ENCODE peak calls at places on chromosomes 11 and 22, in ten cellular contexts. One of them, this sample, is unnamed.
A peak's percentile ranks its signal among the peaks of the same experiment; 100 is the strongest.

GRCh38 chr11:118927554-118928107 is 1.9 kb upstream of the BCL9L start:
- DNase-seq in GM12878: no peak
- DNase-seq in mammary epithelial cell: no peak
- DNase-seq in neural progenitor cell: no peak
- DNase-seq in PC-3: peak; percentile 38
- DNase-seq in PC-9: no peak
- DNase-seq in IMR-90: no peak
- DNase-seq in HCT116: no peak
- DNase-seq in neuronal stem cell: no peak
- DNase-seq in MM.1S: no peak
- DNase-seq in this sample: no peak

GRCh38 chr22:50030315-50031188 is 18.0 kb upstream of the IL17REL start:
- DNase-seq in IMR-90: peak; percentile 54
- DNase-seq in HCT116: peak; percentile 75
- DNase-seq in GM12878: no peak
- DNase-seq in neuronal stem cell: peak; percentile 75
- DNase-seq in PC-9: peak; percentile 70
- DNase-seq in neural progenitor cell: peak; percentile 94
- DNase-seq in mammary epithelial cell: peak; percentile 60
- DNase-seq in PC-3: peak; percentile 80
- DNase-seq in MM.1S: peak; percentile 74
- DNase-seq in this sample: peak; percentile 87

GRCh38 chr11:119373917-119374631 is 7.4 kb downstream of the USP2 start:
- DNase-seq in MM.1S: peak; percentile 38
- DNase-seq in GM12878: no peak
- DNase-seq in IMR-90: peak; percentile 75
- DNase-seq in mammary epithelial cell: peak; percentile 54
- DNase-seq in PC-9: peak; percentile 55
- DNase-seq in neural progenitor cell: peak; percentile 89
- DNase-seq in HCT116: no peak
- DNase-seq in PC-3: peak; percentile 89
- DNase-seq in neuronal stem cell: peak; percentile 82
- DNase-seq in this sample: peak; percentile 88

GRCh38 chr11:131691558-131692041 is 321.2 kb downstream of the NTM start:
- DNase-seq in HCT116: no peak
- DNase-seq in neuronal stem cell: no peak
- DNase-seq in MM.1S: peak; percentile 63
- DNase-seq in mammary epithelial cell: peak; percentile 58
- DNase-seq in IMR-90: peak; percentile 11
- DNase-seq in PC-9: no peak
- DNase-seq in neural progenitor cell: peak; percentile 80
- DNase-seq in PC-3: peak; percentile 12
- DNase-seq in GM12878: no peak
- DNase-seq in this sample: peak; percentile 68

GRCh38 chr22:46022881-46023512 is 46.0 kb upstream of the WNT7B start:
- DNase-seq in PC-3: no peak
- DNase-seq in HCT116: no peak
- DNase-seq in PC-9: no peak
- DNase-seq in neural progenitor cell: no peak
- DNase-seq in mammary epithelial cell: no peak
- DNase-seq in IMR-90: no peak
- DNase-seq in MM.1S: no peak
- DNase-seq in GM12878: no peak
- DNase-seq in neuronal stem cell: no peak
- DNase-seq in this sample: no peak

GRCh38 chr22:46049726-46050450 is 72.9 kb upstream of the WNT7B start:
- DNase-seq in HCT116: no peak
- DNase-seq in MM.1S: no peak
- DNase-seq in GM12878: no peak
- DNase-seq in PC-9: no peak
- DNase-seq in neuronal stem cell: no peak
- DNase-seq in PC-3: no peak
- DNase-seq in IMR-90: no peak
- DNase-seq in neural progenitor cell: no peak
- DNase-seq in mammary epithelial cell: peak; percentile 65
- DNase-seq in this sample: no peak

GRCh38 chr22:43743131-43743530 is 69.0 kb downstream of the EFCAB6 start:
- DNase-seq in IMR-90: no peak
- DNase-seq in HCT116: no peak
- DNase-seq in mammary epithelial cell: no peak
- DNase-seq in MM.1S: peak; percentile 13
- DNase-seq in PC-3: peak; percentile 14
- DNase-seq in neural progenitor cell: peak; percentile 66
- DNase-seq in PC-9: no peak
- DNase-seq in neuronal stem cell: peak; percentile 36
- DNase-seq in GM12878: no peak
- DNase-seq in this sample: peak; percentile 73

GRCh38 chr11:8008212-8008611 is 21.1 kb downstream of the EIF3F start:
- DNase-seq in GM12878: no peak
- DNase-seq in IMR-90: no peak
- DNase-seq in neuronal stem cell: no peak
- DNase-seq in MM.1S: no peak
- DNase-seq in neural progenitor cell: peak; percentile 34
- DNase-seq in PC-3: no peak
- DNase-seq in HCT116: no peak
- DNase-seq in mammary epithelial cell: no peak
- DNase-seq in PC-9: no peak
- DNase-seq in this sample: no peak

GRCh38 chr11:74950374-74950969 is 1.4 kb downstream of the SPCS2 start:
- DNase-seq in GM12878: peak; percentile 61
- DNase-seq in IMR-90: no peak
- DNase-seq in PC-9: no peak
- DNase-seq in HCT116: no peak
- DNase-seq in mammary epithelial cell: no peak
- DNase-seq in PC-3: no peak
- DNase-seq in MM.1S: peak; percentile 23
- DNase-seq in neural progenitor cell: no peak
- DNase-seq in neuronal stem cell: no peak
- DNase-seq in this sample: no peak

GRCh38 chr22:22484023-22484422 is 24.5 kb downstream of the ZNF280B start:
- DNase-seq in mammary epithelial cell: no peak
- DNase-seq in PC-9: no peak
- DNase-seq in IMR-90: no peak
- DNase-seq in neural progenitor cell: no peak
- DNase-seq in neuronal stem cell: no peak
- DNase-seq in PC-3: no peak
- DNase-seq in HCT116: no peak
- DNase-seq in MM.1S: no peak
- DNase-seq in GM12878: no peak
- DNase-seq in this sample: no peak

GRCh38 chr11:46149342-46149741 is 28.1 kb upstream of the PHF21A start:
- DNase-seq in mammary epithelial cell: no peak
- DNase-seq in neural progenitor cell: peak; percentile 11
- DNase-seq in GM12878: no peak
- DNase-seq in MM.1S: no peak
- DNase-seq in IMR-90: no peak
- DNase-seq in PC-9: no peak
- DNase-seq in neuronal stem cell: no peak
- DNase-seq in HCT116: no peak
- DNase-seq in PC-3: no peak
- DNase-seq in this sample: no peak

GRCh38 chr11:107017433-107018227 is 646 bp downstream of the GUCY1A2 start:
- DNase-seq in neural progenitor cell: peak; percentile 86
- DNase-seq in neuronal stem cell: peak; percentile 61
- DNase-seq in GM12878: no peak
- DNase-seq in HCT116: no peak
- DNase-seq in PC-3: peak; percentile 21
- DNase-seq in IMR-90: no peak
- DNase-seq in PC-9: no peak
- DNase-seq in mammary epithelial cell: no peak
- DNase-seq in MM.1S: peak; percentile 75
- DNase-seq in this sample: peak; percentile 79

GRCh38 chr11:88515002-88515401 is 177.5 kb upstream of the CTSC start:
- DNase-seq in mammary epithelial cell: no peak
- DNase-seq in MM.1S: no peak
- DNase-seq in neuronal stem cell: no peak
- DNase-seq in neural progenitor cell: no peak
- DNase-seq in PC-9: no peak
- DNase-seq in IMR-90: no peak
- DNase-seq in HCT116: no peak
- DNase-seq in GM12878: no peak
- DNase-seq in PC-3: peak; percentile 55
- DNase-seq in this sample: no peak

GRCh38 chr11:2398664-2399355 is 1.7 kb upstream of the TSSC4 start:
- DNase-seq in GM12878: no peak
- DNase-seq in PC-9: no peak
- DNase-seq in IMR-90: no peak
- DNase-seq in neural progenitor cell: no peak
- DNase-seq in mammary epithelial cell: no peak
- DNase-seq in PC-3: no peak
- DNase-seq in MM.1S: no peak
- DNase-seq in HCT116: no peak
- DNase-seq in neuronal stem cell: no peak
- DNase-seq in this sample: no peak

GRCh38 chr11:2401436-2401984 is 960 bp downstream of the TSSC4 start:
- DNase-seq in mammary epithelial cell: no peak
- DNase-seq in PC-9: no peak
- DNase-seq in IMR-90: no peak
- DNase-seq in PC-3: peak; percentile 15
- DNase-seq in MM.1S: no peak
- DNase-seq in HCT116: no peak
- DNase-seq in GM12878: no peak
- DNase-seq in neural progenitor cell: no peak
- DNase-seq in neuronal stem cell: no peak
- DNase-seq in this sample: no peak

GRCh38 chr11:2400069-2400760 is at the start of gene TSSC4:
- DNase-seq in GM12878: peak; percentile 99
- DNase-seq in neural progenitor cell: peak; percentile 100
- DNase-seq in mammary epithelial cell: peak; percentile 100
- DNase-seq in neuronal stem cell: peak; percentile 100
- DNase-seq in MM.1S: peak; percentile 100
- DNase-seq in HCT116: peak; percentile 100
- DNase-seq in PC-9: peak; percentile 96
- DNase-seq in IMR-90: peak; percentile 100
- DNase-seq in PC-3: peak; percentile 99
- DNase-seq in this sample: peak; percentile 100

GRCh38 chr11:2400761-2401435 is 348 bp downstream of the TSSC4 start:
- DNase-seq in GM12878: no peak
- DNase-seq in mammary epithelial cell: no peak
- DNase-seq in neural progenitor cell: peak; percentile 29
- DNase-seq in HCT116: no peak
- DNase-seq in PC-9: no peak
- DNase-seq in MM.1S: no peak
- DNase-seq in neuronal stem cell: no peak
- DNase-seq in IMR-90: no peak
- DNase-seq in PC-3: no peak
- DNase-seq in this sample: no peak

GRCh38 chr11:2399488-2400068 is 972 bp upstream of the TSSC4 start:
- DNase-seq in MM.1S: peak; percentile 16
- DNase-seq in neuronal stem cell: no peak
- DNase-seq in neural progenitor cell: peak; percentile 57
- DNase-seq in IMR-90: no peak
- DNase-seq in PC-9: no peak
- DNase-seq in GM12878: no peak
- DNase-seq in mammary epithelial cell: no peak
- DNase-seq in HCT116: no peak
- DNase-seq in PC-3: no peak
- DNase-seq in this sample: peak; percentile 70
- H2AFZ ChIP-seq in MM.1S: peak overlapping the region; percentile 78
- H2AFZ ChIP-seq in neuronal stem cell: peak overlapping the region; percentile 60
- H2AFZ ChIP-seq in neural progenitor cell: no peak overlapping the region
- H2AFZ ChIP-seq in IMR-90: peak overlapping the region; percentile 94
- H2AFZ ChIP-seq in PC-9: peak overlapping the region; percentile 78
- H2AFZ ChIP-seq in GM12878: peak overlapping the region; percentile 56
- H2AFZ ChIP-seq in mammary epithelial cell: peak overlapping the region; percentile 59
- H2AFZ ChIP-seq in HCT116: no peak overlapping the region
- H2AFZ ChIP-seq in PC-3: peak overlapping the region; percentile 70
- H2AFZ ChIP-seq in this sample: no peak overlapping the region

GRCh38 chr11:35088676-35089075 is 50.3 kb upstream of the CD44 start:
- DNase-seq in PC-3: peak; percentile 57
- DNase-seq in GM12878: no peak
- DNase-seq in mammary epithelial cell: peak; percentile 89
- DNase-seq in MM.1S: no peak
- DNase-seq in neural progenitor cell: no peak
- DNase-seq in HCT116: no peak
- DNase-seq in IMR-90: peak; percentile 21
- DNase-seq in PC-9: peak; percentile 76
- DNase-seq in neuronal stem cell: no peak
- DNase-seq in this sample: no peak
- H2AFZ ChIP-seq in PC-3: no peak overlapping the region
- H2AFZ ChIP-seq in GM12878: no peak overlapping the region
- H2AFZ ChIP-seq in mammary epithelial cell: peak overlapping the region; percentile 40
- H2AFZ ChIP-seq in MM.1S: no peak overlapping the region
- H2AFZ ChIP-seq in neural progenitor cell: no peak overlapping the region
- H2AFZ ChIP-seq in HCT116: no peak overlapping the region
- H2AFZ ChIP-seq in IMR-90: no peak overlapping the region
- H2AFZ ChIP-seq in PC-9: no peak overlapping the region
- H2AFZ ChIP-seq in neuronal stem cell: no peak overlapping the region
- H2AFZ ChIP-seq in this sample: no peak overlapping the region

DNA sequence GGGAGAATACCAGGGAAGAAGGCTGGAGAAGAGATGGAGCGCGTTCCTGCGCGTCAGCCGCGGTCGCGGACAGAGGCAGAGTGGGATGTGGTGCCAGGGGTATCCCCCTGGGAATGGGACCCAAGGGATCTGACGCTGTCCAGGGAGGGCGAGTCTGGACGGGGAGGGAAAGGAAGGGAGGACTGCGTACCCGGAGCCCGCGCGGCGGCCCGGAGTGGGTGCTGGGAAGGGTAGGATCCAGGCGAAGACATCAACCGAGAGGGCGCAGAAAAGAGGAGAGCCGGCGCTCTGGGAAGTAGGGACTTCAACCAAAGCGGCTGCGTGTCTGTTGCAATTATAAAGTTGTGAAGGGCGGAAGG is 744 bp downstream of the C11orf87 start:
- DNase-seq in PC-3: no peak
- DNase-seq in mammary epithelial cell: peak; percentile 19
- DNase-seq in PC-9: no peak
- DNase-seq in neuronal stem cell: no peak
- DNase-seq in neural progenitor cell: peak; percentile 46
- DNase-seq in GM12878: no peak
- DNase-seq in MM.1S: no peak
- DNase-seq in IMR-90: no peak
- DNase-seq in HCT116: no peak
- DNase-seq in this sample: no peak
- H2AFZ ChIP-seq in PC-3: no peak overlapping the region
- H2AFZ ChIP-seq in mammary epithelial cell: peak overlapping the region; percentile 56
- H2AFZ ChIP-seq in PC-9: no peak overlapping the region
- H2AFZ ChIP-seq in neuronal stem cell: peak overlapping the region; percentile 90
- H2AFZ ChIP-seq in neural progenitor cell: peak overlapping the region; percentile 92
- H2AFZ ChIP-seq in GM12878: no peak overlapping the region
- H2AFZ ChIP-seq in MM.1S: no peak overlapping the region
- H2AFZ ChIP-seq in IMR-90: peak overlapping the region; percentile 76
- H2AFZ ChIP-seq in HCT116: no peak overlapping the region
- H2AFZ ChIP-seq in this sample: no peak overlapping the region

DNA sequence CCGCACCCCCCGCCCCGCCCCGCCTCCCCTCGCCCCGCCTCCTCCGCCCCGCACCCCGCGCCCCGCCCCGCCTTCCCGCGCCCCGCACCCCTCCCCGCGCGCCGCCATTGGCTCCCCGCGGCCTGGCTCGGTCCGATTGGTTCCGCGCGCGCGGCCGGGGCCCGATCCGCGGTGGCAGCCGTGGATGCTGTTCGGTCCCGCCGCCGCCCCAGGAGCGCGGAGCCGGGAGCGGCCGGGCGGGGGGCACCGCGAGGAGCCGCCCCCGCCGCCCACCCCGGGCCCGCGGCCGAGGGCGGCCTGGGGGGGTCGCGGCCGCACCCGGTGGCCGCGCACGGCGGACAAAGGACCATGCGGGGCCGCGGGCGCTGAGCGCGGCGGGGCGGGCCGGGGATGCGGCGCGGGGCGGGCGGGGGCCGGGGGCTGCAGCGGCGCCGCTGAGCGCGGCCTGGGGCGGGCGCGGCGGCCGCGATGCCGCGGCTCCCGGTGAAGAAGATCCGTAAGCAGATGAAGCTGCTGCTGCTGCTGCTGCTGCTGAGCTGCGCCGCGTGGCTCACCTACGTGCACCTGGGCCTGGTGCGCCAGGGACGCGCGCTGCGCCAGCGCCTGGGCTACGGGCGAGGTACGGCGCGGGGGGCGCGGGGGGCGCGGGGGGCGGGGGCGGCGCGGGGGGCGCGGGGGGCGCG is at the start of gene B4GALNT4:
- DNase-seq in MM.1S: no peak
- DNase-seq in PC-9: no peak
- DNase-seq in neuronal stem cell: no peak
- DNase-seq in neural progenitor cell: peak; percentile 78
- DNase-seq in IMR-90: peak; percentile 23
- DNase-seq in HCT116: no peak
- DNase-seq in GM12878: no peak
- DNase-seq in mammary epithelial cell: no peak
- DNase-seq in PC-3: peak; percentile 43
- DNase-seq in this sample: no peak
- H2AFZ ChIP-seq in MM.1S: no peak within 1 kb of the TSS
- H2AFZ ChIP-seq in PC-9: no peak within 1 kb of the TSS
- H2AFZ ChIP-seq in neuronal stem cell: peak within 1 kb of the TSS; percentile 38
- H2AFZ ChIP-seq in neural progenitor cell: no peak within 1 kb of the TSS
- H2AFZ ChIP-seq in IMR-90: peak within 1 kb of the TSS; percentile 85
- H2AFZ ChIP-seq in HCT116: no peak within 1 kb of the TSS
- H2AFZ ChIP-seq in GM12878: no peak within 1 kb of the TSS
- H2AFZ ChIP-seq in mammary epithelial cell: no peak within 1 kb of the TSS
- H2AFZ ChIP-seq in PC-3: peak within 1 kb of the TSS; percentile 73
- H2AFZ ChIP-seq in this sample: no peak within 1 kb of the TSS

This sample was measured in H9.